ENCODE peak calls at places on chromosomes 13 and 19, in seven cellular contexts. I is uterus, T is adrenal gland, X is tibial nerve, S is Peyer's patch, U is pancreas, N is H1. F is an unnamed sample. For H3K9me3 and H3K4me1, the result is how much of the 10 kb centered on the place peaks cover.

GRCh38 chr13:106799731-106800335 is 231.9 kb upstream of the ARGLU1 start:
- DNase-seq in I (no peak), T (no peak), X (no peak), S (no peak), U (no peak), N (no peak), F (no peak)

GRCh38 chr19:55373993-55374757 is 2.5 kb upstream of the TMEM190 start:
- DNase-seq in I (no peak), T (no peak), X (no peak), S (no peak), U (no peak), N (no peak), F (no peak)

GRCh38 chr19:55703790-55704215 is 28.8 kb downstream of the EPN1 start:
- DNase-seq in I (no peak), T (peak), X (peak), S (peak), U (peak), N (peak), F (no peak)

GRCh38 chr13:100790405-100790804 is 115.8 kb upstream of the TMTC4 start:
- DNase-seq in I (no peak), T (no peak), X (no peak), S (no peak), U (no peak), N (no peak), F (no peak)

GRCh38 chr13:43786766-43787517 is at the start of gene ENOX1:
- DNase-seq in I (peak), T (peak), X (no peak), S (no peak), U (peak), N (no peak), F (no peak)

GRCh38 chr19:46818812-46819211 is 30.4 kb upstream of the SLC1A5 start:
- DNase-seq in I (no peak), T (no peak), X (no peak), S (no peak), U (no peak), N (no peak), F (no peak)

GRCh38 chr13:37492741-37493514 is 105.6 kb downstream of the POSTN start:
- DNase-seq in I (no peak), T (no peak), X (no peak), S (no peak), U (no peak), N (no peak), F (no peak)

GRCh38 chr13:100620792-100621191 is 32.2 kb upstream of the GGACT start:
- DNase-seq in I (no peak), T (no peak), X (no peak), S (no peak), U (no peak), N (no peak), F (no peak)

GRCh38 chr13:75365724-75366173 is 116.2 kb downstream of the TBC1D4 start:
- DNase-seq in I (no peak), T (no peak), X (no peak), S (no peak), U (no peak), N (no peak), F (no peak)

GRCh38 chr19:8209111-8209964 is at the start of gene CERS4:
- DNase-seq in I (peak), T (peak), X (peak), S (peak), U (peak), N (peak), F (peak)

GRCh38 chr13:51643114-51643881 is 59.0 kb downstream of the WDFY2 start:
- DNase-seq in I (no peak), T (no peak), X (no peak), S (no peak), U (no peak), N (no peak), F (no peak)

GRCh38 chr13:35785563-35786327 is 309.3 kb upstream of the MAB21L1 start:
- DNase-seq in I (no peak), T (no peak), X (no peak), S (no peak), U (no peak), N (no peak), F (no peak)

GRCh38 chr13:77660841-77661250 is 36.6 kb upstream of the SLAIN1 start:
- DNase-seq in I (no peak), T (no peak), X (no peak), S (no peak), U (no peak), N (no peak), F (no peak)

GRCh38 chr13:46552302-46552680 is 679 bp upstream of the LRCH1 start:
- DNase-seq in I (peak), T (peak), X (no peak), S (no peak), U (no peak), N (no peak), F (no peak)

GRCh38 chr19:51724543-51724942 is 752 bp upstream of the HAS1 start:
- DNase-seq in I (no peak), T (no peak), X (peak), S (no peak), U (no peak), N (no peak), F (peak)

GRCh38 chr19:35740108-35740422 is 2.2 kb downstream of the IGFLR1 start:
- DNase-seq in I (no peak), T (no peak), X (no peak), S (no peak), U (no peak), N (no peak), F (no peak)

GRCh38 chr13:30932481-30933333 is at the start of gene TEX26:
- DNase-seq in I (no peak), T (no peak), X (no peak), S (no peak), U (no peak), N (peak), F (no peak)

GRCh38 chr19:23312515-23312914 is 62.3 kb upstream of the ZNF724 start:
- DNase-seq in I (no peak), T (no peak), X (no peak), S (no peak), U (no peak), N (no peak), F (no peak)

GRCh38 chr13:85828094-85828684 is 29.0 kb upstream of the SLITRK6 start:
- DNase-seq in I (no peak), T (no peak), X (no peak), S (no peak), U (no peak), N (no peak), F (no peak)

GRCh38 chr13:89923052-89923451 is 1424.4 kb upstream of the MIR17HG start:
- DNase-seq in I (no peak), T (no peak), X (no peak), S (no peak), U (no peak), N (no peak), F (no peak)

GRCh38 chr13:38415233-38415632 is 65.6 kb downstream of the UFM1 start:
- DNase-seq in I (no peak), T (no peak), X (no peak), S (no peak), U (no peak), N (no peak), F (no peak)

DNA sequence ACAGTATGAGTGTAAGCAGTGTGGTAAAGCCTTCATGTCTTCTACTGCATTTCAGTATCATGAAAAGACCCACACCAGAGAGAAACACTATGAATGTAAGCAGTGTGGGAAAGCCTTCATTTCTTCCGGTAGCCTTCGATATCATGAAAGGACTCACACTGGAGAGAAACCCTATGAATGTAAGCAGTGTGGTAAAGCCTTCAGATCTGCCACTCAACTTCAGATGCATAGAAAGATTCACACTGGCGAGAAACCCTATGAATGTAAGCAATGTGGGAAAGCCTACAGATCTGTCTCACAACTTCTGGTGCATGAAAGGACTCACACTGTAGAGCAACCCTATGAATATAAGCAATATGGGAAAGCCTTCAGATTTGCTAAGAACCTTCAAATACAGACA is 12.8 kb downstream of the ZNF844 start:
- DNase-seq in I (no peak), T (no peak), X (no peak), S (no peak), U (no peak), N (no peak), F (no peak)
- H3K9me3 ChIP-seq in I (half or more), T (half or more), X (under half), S (half or more), U (under half), N (half or more), F (half or more)

GRCh38 chr19:3605770-3606169 is 905 bp downstream of the TBXA2R start:
- DNase-seq in I (no peak), T (no peak), X (no peak), S (no peak), U (no peak), N (no peak), F (no peak)
- H3K4me1 ChIP-seq in I (under half), T (half or more), X (under half), S (under half), U (under half), N (under half), F (half or more)

DNA sequence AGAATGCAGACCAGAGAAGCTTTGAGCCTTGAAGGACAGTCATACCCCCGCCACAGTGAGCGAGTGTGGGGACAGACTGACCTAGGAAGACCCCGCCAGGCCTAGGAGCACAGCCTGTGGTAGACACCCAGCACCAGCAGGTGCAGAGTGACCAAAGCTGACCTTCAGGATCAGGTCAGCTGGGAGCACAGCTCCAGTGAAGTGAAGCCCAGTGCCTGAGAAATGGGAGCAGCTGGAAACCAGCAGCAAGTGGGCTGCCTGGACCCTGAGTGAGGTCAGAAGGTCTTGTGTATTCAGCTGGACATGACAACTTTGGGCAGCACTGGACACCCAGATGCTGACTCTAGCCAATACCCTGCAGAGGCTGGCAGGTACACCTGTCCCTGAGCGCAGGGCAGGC is 268.9 kb downstream of the TEX29 start:
- DNase-seq in I (no peak), T (no peak), X (no peak), S (no peak), U (no peak), N (no peak), F (no peak)
- H3K9me3 ChIP-seq in I (under half), T (under half), X (under half), S (under half), U (under half), N (under half), F (under half)

DNA sequence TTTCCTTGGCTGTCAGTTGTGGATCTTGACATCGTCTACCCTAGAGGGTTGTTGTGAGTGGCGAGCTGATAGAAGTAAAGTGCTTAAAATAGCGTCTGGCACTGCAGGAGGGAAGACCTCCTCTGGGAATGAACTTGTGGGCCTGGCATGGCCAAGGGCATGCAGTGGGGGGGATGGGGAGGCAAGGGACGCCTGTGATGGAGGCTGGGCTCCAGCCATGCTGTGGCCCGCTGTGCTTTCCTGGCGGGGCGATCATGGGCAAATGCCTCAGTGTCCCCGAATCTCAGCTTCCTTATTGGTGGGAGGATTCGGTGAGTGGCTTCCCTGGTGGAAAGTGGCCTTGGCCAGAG is 10.7 kb downstream of the CARM1 start:
- DNase-seq in I (no peak), T (no peak), X (no peak), S (no peak), U (no peak), N (no peak), F (no peak)
- H3K4me1 ChIP-seq in I (under half), T (under half), X (under half), S (under half), U (under half), N (under half), F (under half)

GRCh38 chr19:9345005-9345404 is 17.8 kb upstream of the ZNF177 start:
- DNase-seq in I (no peak), T (no peak), X (no peak), S (no peak), U (no peak), N (no peak), F (no peak)
- H3K9me3 ChIP-seq in I (half or more), T (half or more), X (under half), S (half or more), U (under half), N (half or more), F (half or more)

GRCh38 chr13:73767747-73768315 is 366.4 kb downstream of the KLF12 start:
- DNase-seq in I (no peak), T (no peak), X (no peak), S (peak), U (no peak), N (no peak), F (no peak)

GRCh38 chr13:73767191-73767741 is 366.9 kb downstream of the KLF12 start:
- DNase-seq in I (no peak), T (no peak), X (no peak), S (no peak), U (no peak), N (no peak), F (no peak)

GRCh38 chr13:73765651-73766384 is 368.4 kb downstream of the KLF12 start:
- DNase-seq in I (peak), T (peak), X (peak), S (peak), U (peak), N (no peak), F (peak)
- H3K4me1 ChIP-seq in I (under half), T (under half), X (under half), S (under half), U (under half), N (under half), F (under half)

DNA sequence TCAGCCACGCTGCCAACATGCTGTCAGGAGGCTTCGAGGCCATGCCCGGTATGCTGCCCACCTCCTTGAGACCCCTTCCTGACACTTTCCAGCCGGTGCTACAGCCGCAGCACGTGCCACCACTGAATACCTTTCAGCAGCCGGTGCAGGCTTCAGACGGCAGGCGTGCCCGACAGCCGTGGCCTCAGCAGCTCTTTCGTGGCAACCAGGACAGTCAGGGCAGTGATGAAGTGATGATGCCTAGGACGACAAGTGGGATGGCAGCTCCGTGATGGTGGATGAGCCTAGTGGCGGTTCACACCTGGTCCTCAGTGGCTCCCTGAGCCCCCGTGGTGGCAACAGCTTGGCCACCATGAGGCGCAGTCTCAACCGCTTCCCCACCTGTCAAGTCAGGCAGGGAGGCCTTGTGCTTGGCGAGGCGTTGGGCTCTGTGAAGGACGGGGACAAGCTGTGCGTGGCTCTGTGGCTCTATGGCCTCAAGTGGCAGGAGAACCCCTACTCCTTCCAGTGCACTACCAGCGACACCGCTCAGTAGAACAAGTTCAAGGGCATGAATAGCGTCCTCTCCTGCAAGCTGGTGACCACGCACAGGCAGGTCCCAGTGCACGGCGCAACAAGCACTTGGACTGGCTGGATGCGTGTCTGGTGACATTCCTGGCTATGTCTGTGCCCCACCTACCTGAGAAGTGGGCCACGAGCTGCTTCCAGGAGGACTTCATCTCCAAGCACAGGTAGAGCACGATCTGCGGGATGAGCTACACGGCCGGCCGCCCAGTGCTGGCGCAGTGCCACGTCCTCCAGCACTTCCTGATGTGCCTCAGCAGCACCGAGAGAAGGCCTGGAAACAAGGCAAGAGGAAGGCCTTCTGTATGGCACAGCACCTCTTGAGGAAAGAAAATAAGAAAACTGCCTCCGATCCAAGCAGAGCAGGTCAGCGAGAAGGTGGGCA is 18.2 kb upstream of the ZNF14 start:
- DNase-seq in I (no peak), T (no peak), X (no peak), S (no peak), U (no peak), N (no peak), F (no peak)
- H3K9me3 ChIP-seq in I (under half), T (under half), X (under half), S (under half), U (under half), N (under half), F (under half)

GRCh38 chr19:4378886-4379285 is 21.5 kb downstream of the SH3GL1 start:
- DNase-seq in I (no peak), T (peak), X (no peak), S (no peak), U (peak), N (no peak), F (no peak)

GRCh38 chr19:4376245-4376990 is 23.9 kb downstream of the SH3GL1 start:
- DNase-seq in I (no peak), T (peak), X (no peak), S (no peak), U (peak), N (no peak), F (no peak)

GRCh38 chr19:4380254-4380727 is 20.1 kb downstream of the SH3GL1 start:
- DNase-seq in I (peak), T (peak), X (no peak), S (peak), U (peak), N (no peak), F (no peak)

GRCh38 chr19:4376991-4377781 is 23.2 kb downstream of the SH3GL1 start:
- DNase-seq in I (peak), T (peak), X (no peak), S (no peak), U (peak), N (no peak), F (no peak)

DNA sequence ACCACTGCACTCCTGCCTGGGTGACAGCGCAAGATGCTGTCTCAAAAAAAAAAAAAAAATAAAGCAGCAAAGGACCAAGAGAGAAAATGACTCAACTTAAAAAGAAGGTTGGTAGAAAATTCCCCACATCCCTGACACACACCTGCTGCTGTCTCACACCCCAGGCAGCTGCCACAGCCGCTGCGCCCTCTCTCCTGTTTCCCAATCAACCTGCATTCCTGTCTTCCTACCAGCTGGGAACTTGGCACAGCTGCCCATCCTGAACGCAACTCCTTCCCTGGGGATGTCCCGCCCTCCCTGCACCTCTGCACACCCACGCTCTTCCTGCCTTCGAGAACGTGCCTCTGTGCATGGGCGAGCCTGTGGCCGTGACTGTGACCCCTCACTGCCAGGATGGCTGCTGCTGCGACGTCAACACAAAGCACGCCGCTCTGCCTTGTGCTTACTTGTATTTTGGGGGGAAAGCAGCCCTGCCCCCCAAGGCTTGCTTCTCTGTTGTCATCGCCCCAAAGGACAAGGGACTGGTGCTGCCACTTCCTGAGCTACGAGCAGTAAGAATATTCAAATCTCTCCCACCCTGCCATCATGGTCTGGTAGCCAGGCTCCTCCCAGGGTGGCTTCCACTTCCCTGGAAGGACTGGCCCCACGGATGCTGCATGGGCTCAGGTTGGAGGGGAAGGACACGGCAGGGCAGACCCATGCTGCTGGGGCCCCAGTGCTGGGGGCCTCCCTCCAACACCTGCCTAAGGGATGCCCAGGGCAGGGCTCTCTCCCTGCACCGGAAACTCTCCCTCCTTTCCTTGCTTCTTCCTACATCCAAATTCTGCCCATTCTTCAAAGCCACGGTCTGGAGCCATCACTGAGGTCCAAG is 20.7 kb downstream of the SH3GL1 start:
- DNase-seq in I (no peak), T (peak), X (no peak), S (peak), U (peak), N (no peak), F (no peak)
- H3K4me1 ChIP-seq in I (under half), T (half or more), X (under half), S (under half), U (half or more), N (under half), F (half or more)

GRCh38 chr13:50537029-50537428 is 306.5 kb downstream of the DLEU7 start:
- DNase-seq in I (no peak), T (no peak), X (no peak), S (no peak), U (no peak), N (no peak), F (no peak)
- H3K9me3 ChIP-seq in I (under half), T (under half), X (under half), S (under half), U (under half), N (under half), F (under half)